ENCODE peak calls at places on chromosomes 2 and 18, in six cellular contexts. A is GM23248, Z is H9, B is astrocyte, D is colonic mucosa, G is MM.1S. Y is an unnamed sample.

GRCh38 chr18:4236940-4237686 is 218.0 kb downstream of the DLGAP1 start:
- DNase-seq in D (no peak), B (no peak), G (no peak), Z (no peak), A (no peak), Y (no peak)

GRCh38 chr18:49023281-49023937 is 72.6 kb upstream of the SMAD7 start:
- DNase-seq in D (peak), Z (peak), G (no peak), A (no peak), B (no peak), Y (no peak)

GRCh38 chr2:1799174-1799573 is 54.9 kb upstream of the PXDN start:
- DNase-seq in G (no peak), B (no peak), Z (no peak), A (no peak), D (no peak), Y (peak)

GRCh38 chr2:28730641-28731146 is 20.9 kb upstream of the PPP1CB start:
- DNase-seq in A (no peak), B (no peak), G (no peak), D (no peak), Z (no peak), Y (no peak)

GRCh38 chr18:54679318-54680149 is 88.5 kb downstream of the DYNAP start:
- DNase-seq in G (peak), Z (no peak), A (peak), B (peak), D (peak), Y (no peak)

GRCh38 chr18:23529597-23529996 is 26.3 kb downstream of the RMC1 start:
- DNase-seq in D (no peak), Z (no peak), A (peak), G (no peak), B (peak), Y (no peak)

GRCh38 chr2:10499275-10499907 is 51.3 kb upstream of the ODC1 start:
- DNase-seq in Z (no peak), D (no peak), B (no peak), A (no peak), G (no peak), Y (peak)

GRCh38 chr2:203743441-203743932 is 37.0 kb downstream of the CD28 start:
- DNase-seq in G (no peak), D (no peak), B (no peak), Z (no peak), A (peak), Y (no peak)

GRCh38 chr2:25740810-25741381 is 67.5 kb upstream of the DTNB start:
- DNase-seq in B (peak), A (no peak), G (no peak), Z (no peak), D (no peak), Y (no peak)

GRCh38 chr2:219739061-219739460 is 111.6 kb downstream of the SLC4A3 start:
- DNase-seq in A (no peak), G (no peak), Z (no peak), D (no peak), B (peak), Y (no peak)

GRCh38 chr2:26982102-26982742 is 11.8 kb downstream of the MAPRE3 start:
- DNase-seq in B (peak), A (peak), Z (peak), G (no peak), D (peak), Y (no peak)

GRCh38 chr2:221570321-221571107 is 1.6 kb downstream of the EPHA4 start:
- DNase-seq in B (no peak), A (peak), Z (peak), G (no peak), D (peak), Y (peak)

GRCh38 chr2:163878718-163879117 is 142.9 kb upstream of the FIGN start:
- DNase-seq in G (no peak), B (no peak), Z (peak), D (peak), A (peak), Y (no peak)

GRCh38 chr2:19331452-19331851 is 27.0 kb downstream of the OSR1 start:
- DNase-seq in D (no peak), B (no peak), G (no peak), Z (no peak), A (no peak), Y (no peak)

GRCh38 chr2:147845608-147846002 is 776 bp downstream of the ACVR2A start:
- DNase-seq in G (no peak), B (peak), A (peak), Z (no peak), D (no peak), Y (no peak)

GRCh38 chr2:230330725-230331124 is 3.7 kb downstream of the SP140L start:
- DNase-seq in Z (no peak), D (no peak), A (no peak), G (no peak), B (peak), Y (no peak)

GRCh38 chr2:100285011-100285410 is 37.3 kb downstream of the LONRF2 start:
- DNase-seq in A (no peak), B (no peak), G (no peak), Z (no peak), D (no peak), Y (no peak)

GRCh38 chr2:223619486-223620129 is 17.4 kb upstream of the SCG2 start:
- DNase-seq in G (no peak), Z (no peak), A (no peak), B (no peak), D (no peak), Y (no peak)

GRCh38 chr2:64604929-64605550 is 48.7 kb downstream of the SERTAD2 start:
- DNase-seq in G (no peak), B (peak), A (peak), D (peak), Z (no peak), Y (no peak)

GRCh38 chr2:26724004-26724750 is 31.7 kb downstream of the KCNK3 start:
- DNase-seq in B (peak), G (no peak), A (peak), D (peak), Z (no peak), Y (peak)

GRCh38 chr2:226515344-226516055 is 284.1 kb downstream of the IRS1 start:
- DNase-seq in G (no peak), Z (no peak), D (no peak), B (peak), A (peak), Y (no peak)

GRCh38 chr2:190947711-190948251 is 66.2 kb downstream of the STAT1 start:
- DNase-seq in Z (no peak), B (peak), A (peak), D (no peak), G (peak), Y (no peak)

GRCh38 chr18:37435996-37436395 is 129.6 kb downstream of the CELF4 start:
- DNase-seq in G (peak), A (peak), Z (no peak), D (no peak), B (peak), Y (no peak)
- H3K27ac ChIP-seq in G (peak), A (no peak), Z (no peak), D (no peak), B (no peak), Y (no peak)

GRCh38 chr2:17643031-17643615 is 102.6 kb downstream of the VSNL1 start:
- DNase-seq in A (peak), Z (no peak), G (no peak), B (peak), D (no peak), Y (peak)

GRCh38 chr2:17636989-17637906 is 96.8 kb downstream of the VSNL1 start:
- DNase-seq in G (no peak), B (no peak), A (no peak), Z (no peak), D (no peak), Y (peak)

GRCh38 chr2:17635007-17635406 is 94.5 kb downstream of the VSNL1 start:
- DNase-seq in Z (no peak), D (no peak), G (no peak), B (no peak), A (no peak), Y (no peak)

GRCh38 chr2:17638181-17638743 is 97.8 kb downstream of the VSNL1 start:
- DNase-seq in A (no peak), D (no peak), B (no peak), Z (no peak), G (no peak), Y (no peak)
- H3K9ac ChIP-seq in A (no peak), D (no peak), B (no peak), Z (no peak), G (no peak), Y (no peak)

GRCh38 chr2:32926708-32927084 is 20.1 kb upstream of the LTBP1 start:
- DNase-seq in A (peak), G (no peak), B (peak), Z (peak), D (no peak), Y (no peak)
- H3K27ac ChIP-seq in A (no peak), G (no peak), B (no peak), Z (no peak), D (no peak), Y (no peak)

GRCh38 chr2:150644298-150645067 is 157.0 kb upstream of the RND3 start:
- DNase-seq in A (peak), B (peak), G (no peak), D (no peak), Z (no peak), Y (no peak)

GRCh38 chr2:150643106-150643730 is 155.8 kb upstream of the RND3 start:
- DNase-seq in Z (no peak), D (no peak), B (peak), G (no peak), A (peak), Y (no peak)

GRCh38 chr2:150639917-150640538 is 152.6 kb upstream of the RND3 start:
- DNase-seq in B (peak), G (no peak), A (peak), D (no peak), Z (no peak), Y (no peak)

GRCh38 chr2:150639383-150639782 is 151.9 kb upstream of the RND3 start:
- DNase-seq in A (no peak), D (no peak), B (no peak), G (no peak), Z (no peak), Y (no peak)
- H3K9ac ChIP-seq in A (peak), D (no peak), B (no peak), G (no peak), Z (no peak), Y (no peak)

GRCh38 chr2:126700677-126701076 is 44.7 kb downstream of the GYPC start:
- DNase-seq in D (no peak), Z (no peak), A (peak), G (no peak), B (peak), Y (no peak)
- H3K27ac ChIP-seq in D (no peak), Z (no peak), A (no peak), G (no peak), B (no peak), Y (no peak)

GRCh38 chr2:134336352-134336751 is 82.5 kb downstream of the MGAT5 start:
- DNase-seq in D (no peak), Z (no peak), G (no peak), B (no peak), A (no peak), Y (no peak)
- H3K9ac ChIP-seq in D (no peak), Z (no peak), G (no peak), B (no peak), A (no peak), Y (no peak)

GRCh38 chr2:215380699-215381098 is 55.2 kb downstream of the FN1 start:
- DNase-seq in G (no peak), Z (no peak), B (no peak), A (no peak), D (no peak), Y (no peak)
- H3K27ac ChIP-seq in G (no peak), Z (no peak), B (no peak), A (peak), D (no peak), Y (no peak)